ENCODE peak calls at places on chromosomes 13 and 19, in six cellular contexts. A is GM10248, Z is uterus, O is brain microvascular endothelial cell, I is GM23338, K is fibroblast of the aortic adventitia. L is an unnamed sample.

GRCh38 chr19:16830679-16831078 is 1.5 kb downstream of the SIN3B start:
- DNase-seq in A (no peak), Z (no peak), O (peak), I (no peak), K (peak), L (no peak)

GRCh38 chr19:51901860-51902259 is 3.0 kb downstream of the ZNF649 start:
- DNase-seq in A (no peak), Z (no peak), O (no peak), I (peak), K (no peak), L (no peak)

GRCh38 chr13:26957163-26957562 is 196.6 kb upstream of the GPR12 start:
- DNase-seq in A (no peak), Z (no peak), O (no peak), I (no peak), K (no peak), L (no peak)

GRCh38 chr13:40233731-40234195 is 432.7 kb downstream of the FOXO1 start:
- DNase-seq in A (no peak), Z (peak), O (no peak), I (no peak), K (no peak), L (no peak)

GRCh38 chr19:3348042-3348441 is 18.3 kb upstream of the NFIC start:
- DNase-seq in A (no peak), Z (no peak), O (no peak), I (no peak), K (no peak), L (peak)

GRCh38 chr13:98780451-98780850 is 28.0 kb upstream of the SLC15A1 start:
- DNase-seq in A (no peak), Z (no peak), O (no peak), I (no peak), K (no peak), L (no peak)

GRCh38 chr19:48989701-48990291 is 3.3 kb downstream of the GYS1 start:
- DNase-seq in A (no peak), Z (no peak), O (no peak), I (no peak), K (no peak), L (no peak)

GRCh38 chr13:101272886-101273285 is 143.4 kb downstream of the NALCN start:
- DNase-seq in A (no peak), Z (no peak), O (no peak), I (no peak), K (no peak), L (no peak)

GRCh38 chr19:4709440-4710280 is 14.0 kb downstream of the DPP9 start:
- DNase-seq in A (no peak), Z (no peak), O (no peak), I (no peak), K (no peak), L (no peak)

GRCh38 chr19:2883686-2884439 is 16.7 kb downstream of the ZNF556 start:
- DNase-seq in A (no peak), Z (no peak), O (no peak), I (no peak), K (peak), L (no peak)

GRCh38 chr13:22828081-22828480 is 352.7 kb upstream of the SGCG start:
- DNase-seq in A (no peak), Z (no peak), O (no peak), I (no peak), K (no peak), L (no peak)

GRCh38 chr19:13058951-13059660 is 43.6 kb downstream of the LYL1 start:
- DNase-seq in A (no peak), Z (no peak), O (no peak), I (no peak), K (no peak), L (no peak)

GRCh38 chr19:4581381-4582111 is 22.1 kb upstream of the SEMA6B start:
- DNase-seq in A (no peak), Z (no peak), O (no peak), I (peak), K (peak), L (no peak)

GRCh38 chr13:93861818-93862217 is 617.7 kb downstream of the DCT start:
- DNase-seq in A (no peak), Z (no peak), O (peak), I (no peak), K (peak), L (no peak)

GRCh38 chr19:10290439-10290875 is 705 bp downstream of the ICAM5 start:
- DNase-seq in A (no peak), Z (no peak), O (no peak), I (peak), K (peak), L (no peak)

GRCh38 chr13:100336795-100337516 is 248.1 kb downstream of the PCCA start:
- DNase-seq in A (no peak), Z (no peak), O (no peak), I (peak), K (no peak), L (no peak)

GRCh38 chr13:50340566-50341287 is 325.5 kb downstream of the KCNRG start:
- DNase-seq in A (no peak), Z (no peak), O (no peak), I (peak), K (no peak), L (no peak)

GRCh38 chr13:73273737-73274136 is 214.9 kb downstream of the KLF5 start:
- DNase-seq in A (no peak), Z (no peak), O (peak), I (no peak), K (peak), L (no peak)

GRCh38 chr13:42215578-42216421 is 56.2 kb upstream of the AKAP11 start:
- DNase-seq in A (no peak), Z (no peak), O (peak), I (peak), K (peak), L (no peak)

GRCh38 chr13:51945149-51945548 is 66.1 kb downstream of the ATP7B start:
- DNase-seq in A (peak), Z (no peak), O (no peak), I (no peak), K (no peak), L (no peak)

GRCh38 chr13:90890435-90890834 is 457.1 kb upstream of the MIR17HG start:
- DNase-seq in A (no peak), Z (no peak), O (no peak), I (no peak), K (no peak), L (no peak)

GRCh38 chr13:25652764-25653163 is 281.0 kb downstream of the ATP8A2 start:
- DNase-seq in A (no peak), Z (no peak), O (no peak), I (peak), K (no peak), L (no peak)

GRCh38 chr13:101673360-101674105 is 221.1 kb downstream of the ITGBL1 start:
- DNase-seq in A (no peak), Z (no peak), O (no peak), I (no peak), K (no peak), L (no peak)

GRCh38 chr19:6530385-6531162 is at the start of gene TNFSF9:
- DNase-seq in A (peak), Z (peak), O (peak), I (peak), K (peak), L (peak)

GRCh38 chr19:8552810-8553209 is 24.4 kb downstream of the MYO1F start:
- DNase-seq in A (no peak), Z (no peak), O (peak), I (peak), K (peak), L (no peak)

GRCh38 chr13:59398127-59398526 is 765.6 kb downstream of the DIAPH3 start:
- DNase-seq in A (no peak), Z (no peak), O (peak), I (no peak), K (peak), L (no peak)

GRCh38 chr13:42477588-42478190 is 96.3 kb upstream of the TNFSF11 start:
- DNase-seq in A (no peak), Z (no peak), O (no peak), I (no peak), K (no peak), L (no peak)

GRCh38 chr19:15464394-15465385 is at the start of gene RASAL3:
- DNase-seq in A (peak), Z (no peak), O (no peak), I (peak), K (peak), L (peak)

GRCh38 chr19:11540642-11541041 is 2.0 kb downstream of the CNN1 start:
- DNase-seq in A (no peak), Z (no peak), O (no peak), I (no peak), K (no peak), L (no peak)

GRCh38 chr13:80047406-80047805 is 293.5 kb downstream of the SPRY2 start:
- DNase-seq in A (no peak), Z (no peak), O (peak), I (no peak), K (peak), L (no peak)

GRCh38 chr13:31352467-31352866 is 152.7 kb downstream of the B3GLCT start:
- DNase-seq in A (no peak), Z (no peak), O (no peak), I (peak), K (no peak), L (no peak)
- TF ChIP-seq CTCF in A (no peak), Z (no peak), O (no peak), I (peak), K (no peak), L (no peak)

DNA sequence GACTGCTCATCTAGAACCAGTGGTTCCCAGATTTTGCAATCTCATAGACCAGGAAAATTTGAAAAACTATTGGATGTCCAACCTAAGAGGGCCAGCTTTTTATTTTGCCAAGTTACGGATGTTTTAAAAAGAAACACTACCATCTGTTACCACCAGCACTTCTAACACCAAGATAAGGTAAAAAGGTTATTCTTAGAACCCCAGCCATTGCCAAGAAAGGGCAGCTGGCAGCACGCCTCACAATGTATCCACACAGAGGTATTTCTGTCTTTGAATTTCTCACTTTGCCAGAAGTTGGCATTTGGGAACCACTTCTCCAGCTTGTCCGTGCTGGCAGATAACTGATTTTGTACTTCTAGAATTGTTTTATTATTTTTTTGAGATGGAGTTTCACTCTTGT is 28.7 kb downstream of the CAPN12 start:
- DNase-seq in A (no peak), Z (no peak), O (no peak), I (no peak), K (no peak), L (no peak)
- TF ChIP-seq CTCF in A (no peak), Z (no peak), O (no peak), I (no peak), K (no peak), L (no peak)

GRCh38 chr13:97338571-97338970 is 95.4 kb upstream of the RAP2A start:
- DNase-seq in A (no peak), Z (no peak), O (no peak), I (no peak), K (no peak), L (no peak)

GRCh38 chr13:97341135-97341534 is 92.8 kb upstream of the RAP2A start:
- DNase-seq in A (no peak), Z (no peak), O (no peak), I (no peak), K (no peak), L (no peak)

GRCh38 chr13:97340399-97340798 is 93.6 kb upstream of the RAP2A start:
- DNase-seq in A (no peak), Z (no peak), O (no peak), I (no peak), K (no peak), L (no peak)

GRCh38 chr13:97339019-97339988 is 94.7 kb upstream of the RAP2A start:
- DNase-seq in A (no peak), Z (peak), O (peak), I (no peak), K (peak), L (no peak)

DNA sequence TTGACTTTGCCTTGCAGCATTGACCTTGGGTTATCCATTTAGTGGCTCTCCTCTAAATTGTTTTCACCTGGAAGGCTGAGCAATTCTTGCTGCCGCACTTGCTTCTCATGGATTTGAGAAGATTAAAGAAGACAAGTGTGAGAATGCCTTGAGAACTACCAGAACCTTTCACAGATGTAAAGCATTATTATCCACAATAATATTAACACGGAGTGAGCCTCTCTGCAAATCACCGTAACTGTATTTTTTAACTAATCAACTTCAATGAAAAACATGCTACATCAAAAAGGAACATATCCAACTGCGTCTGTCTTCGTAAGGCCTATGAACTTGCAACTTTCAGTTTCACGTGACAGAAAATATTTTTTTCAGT is 94.0 kb upstream of the RAP2A start:
- DNase-seq in A (no peak), Z (no peak), O (no peak), I (no peak), K (peak), L (no peak)
- TF ChIP-seq CTCF in A (no peak), Z (no peak), O (no peak), I (no peak), K (no peak), L (no peak)

DNA sequence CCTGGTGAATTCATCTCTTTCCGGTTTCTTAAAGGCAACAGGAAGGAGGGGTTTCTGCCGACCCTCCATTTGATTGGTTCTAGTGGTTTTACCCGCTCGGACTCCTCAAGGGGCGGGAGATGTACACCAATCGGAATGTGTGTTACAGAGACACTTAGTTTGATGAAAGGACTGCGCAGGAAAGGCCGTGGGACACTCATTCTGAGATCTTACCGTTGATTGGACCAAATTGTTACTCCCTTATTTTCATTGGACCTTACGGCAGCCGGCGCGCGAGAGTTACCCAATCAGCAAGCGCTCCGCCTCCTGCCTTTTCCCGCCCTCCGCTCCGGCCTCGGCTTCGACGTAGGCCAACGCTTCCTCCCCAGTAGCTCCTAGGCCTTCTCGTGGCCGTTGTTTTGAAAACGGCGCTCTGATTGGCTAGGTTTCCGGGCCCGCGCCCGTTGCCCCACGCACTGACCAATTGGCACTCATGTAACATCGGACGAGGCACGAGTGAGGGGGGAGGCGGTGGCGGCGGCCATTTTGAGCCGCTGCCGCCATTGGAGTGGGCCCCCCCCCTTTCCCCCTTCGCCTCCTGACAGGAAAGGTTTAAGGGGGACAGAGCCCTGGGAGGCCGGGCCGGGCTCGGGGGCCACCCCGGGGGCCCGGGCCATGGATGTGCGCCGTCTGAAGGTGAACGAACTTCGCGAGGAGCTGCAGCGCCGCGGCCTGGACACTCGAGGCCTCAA is at the start of gene HNRNPUL1:
- DNase-seq in A (peak), Z (peak), O (peak), I (peak), K (peak), L (peak)
- TF ChIP-seq CTCF in A (peak), Z (peak), O (peak), I (peak), K (peak), L (no peak)

DNA sequence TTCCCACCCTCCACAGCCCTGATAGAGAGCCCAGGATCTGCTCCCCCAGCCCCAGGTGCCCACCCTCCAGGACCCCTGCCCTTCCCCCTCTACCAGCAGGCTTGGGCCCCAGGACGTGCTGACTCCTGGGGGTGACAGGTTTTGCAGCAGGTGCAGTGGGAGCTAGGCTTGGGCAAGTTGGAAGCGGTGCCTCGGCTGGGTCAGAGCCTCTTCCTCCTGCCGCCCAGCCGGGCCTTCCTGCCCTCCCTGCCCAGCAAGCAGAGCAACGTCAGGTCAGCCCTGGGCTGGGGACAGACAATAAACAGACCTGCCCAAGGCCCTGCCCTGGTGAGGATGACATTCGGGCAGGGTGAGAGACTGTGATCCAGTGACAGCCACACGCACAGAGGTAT is 9.2 kb upstream of the NCCRP1 start:
- DNase-seq in A (no peak), Z (no peak), O (no peak), I (no peak), K (no peak), L (no peak)
- TF ChIP-seq CTCF in A (no peak), Z (no peak), O (no peak), I (no peak), K (no peak), L (peak)

GRCh38 chr19:1018393-1018792 is 2.5 kb downstream of the TMEM259 start:
- DNase-seq in A (no peak), Z (no peak), O (no peak), I (no peak), K (no peak), L (no peak)
- TF ChIP-seq CTCF in A (no peak), Z (no peak), O (no peak), I (no peak), K (no peak), L (no peak)

GRCh38 chr13:111920306-111920931 is 146.5 kb upstream of the SOX1 start:
- DNase-seq in A (no peak), Z (no peak), O (no peak), I (no peak), K (no peak), L (peak)
- TF ChIP-seq CTCF in A (no peak), Z (no peak), O (no peak), I (no peak), K (no peak), L (no peak)

GRCh38 chr13:113387396-113387795 is 23.5 kb upstream of the GRTP1 start:
- DNase-seq in A (no peak), Z (no peak), O (no peak), I (no peak), K (no peak), L (no peak)

GRCh38 chr13:113378825-113379224 is 14.9 kb upstream of the GRTP1 start:
- DNase-seq in A (no peak), Z (no peak), O (no peak), I (no peak), K (no peak), L (no peak)

DNA sequence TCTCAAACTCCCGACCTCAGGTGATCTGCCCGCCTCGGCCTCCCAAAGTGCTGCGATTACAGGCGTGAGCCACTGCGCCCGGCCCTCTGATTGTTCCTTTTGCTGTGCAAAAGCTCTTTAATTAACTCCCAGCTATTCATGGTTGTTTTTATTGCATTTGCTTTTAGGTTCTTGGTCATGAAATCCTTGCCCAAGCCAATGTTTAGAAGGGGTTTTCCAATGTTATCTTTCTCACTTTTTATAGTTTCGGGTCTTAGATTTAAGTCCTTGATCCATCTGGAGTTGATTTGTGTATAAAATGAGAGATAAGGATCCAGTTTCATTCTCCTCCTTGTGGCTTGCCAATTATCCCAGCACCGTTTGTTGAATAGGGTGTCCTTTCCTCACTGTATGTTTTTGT is 19.2 kb upstream of the GRTP1 start:
- DNase-seq in A (no peak), Z (no peak), O (no peak), I (no peak), K (no peak), L (no peak)
- TF ChIP-seq CTCF in A (no peak), Z (no peak), O (no peak), I (no peak), K (no peak), L (no peak)

DNA sequence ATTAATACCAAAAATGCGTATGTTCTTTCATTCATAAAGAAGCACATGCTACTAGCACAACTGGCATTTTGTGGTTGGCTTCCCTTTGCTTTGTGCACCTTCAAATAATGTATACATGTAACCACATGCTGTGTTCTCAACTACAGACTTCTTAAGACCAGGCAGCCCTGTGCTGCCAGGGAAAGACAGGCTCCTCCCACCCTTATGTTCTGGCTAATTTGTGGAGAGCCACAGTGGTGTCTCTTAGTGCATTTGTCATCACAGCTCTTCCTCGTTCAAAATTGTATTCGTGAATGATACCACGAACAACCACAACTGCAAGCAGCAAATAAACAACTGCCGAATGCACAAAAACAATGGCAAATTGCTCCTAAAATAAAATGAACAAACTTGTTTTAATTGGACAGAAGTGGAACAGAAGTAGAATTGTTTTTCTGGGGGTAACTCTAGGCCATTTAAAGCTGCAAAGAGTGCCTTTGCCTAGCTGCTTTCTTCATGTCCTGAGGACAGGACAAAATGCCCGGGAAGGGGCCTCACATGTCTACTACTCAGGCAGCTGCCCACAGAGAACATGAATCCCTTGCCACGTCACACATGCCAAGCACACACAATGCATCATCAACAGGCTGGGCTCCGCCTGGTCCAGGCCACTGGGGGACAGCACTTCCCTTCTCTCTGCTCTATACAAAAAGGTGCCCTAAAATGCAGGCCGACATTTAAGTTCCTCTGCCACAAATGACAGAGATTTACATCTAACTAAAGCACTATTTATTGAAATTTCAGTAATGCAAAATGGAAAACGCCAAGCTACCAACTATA is 21.7 kb downstream of the IRS2 start:
- DNase-seq in A (no peak), Z (no peak), O (no peak), I (peak), K (no peak), L (no peak)
- TF ChIP-seq CTCF in A (no peak), Z (no peak), O (peak), I (peak), K (no peak), L (no peak)

GRCh38 chr13:69108486-69108885 is 999.1 kb upstream of the ATXN8OS start:
- DNase-seq in A (no peak), Z (no peak), O (no peak), I (no peak), K (no peak), L (no peak)
- TF ChIP-seq CTCF in A (no peak), Z (no peak), O (no peak), I (no peak), K (no peak), L (no peak)

L was measured in left lung.